ENCODE peak calls at places on chromosomes 11 and 22, in seven cellular contexts. T, O, D, E, N, S and H are unnamed samples.

GRCh38 chr11:93843906-93844305 is 6.5 kb downstream of the VSTM5 start:
- DNase-seq in T (no peak), O (no peak), D (no peak), E (no peak), N (no peak), S (no peak), H (no peak)

GRCh38 chr22:33024626-33025025 is 33.6 kb downstream of the SYN3 start:
- DNase-seq in T (no peak), O (no peak), D (no peak), E (no peak), N (no peak), S (no peak), H (no peak)

GRCh38 chr11:95359756-95360155 is 128.8 kb upstream of the SESN3 start:
- DNase-seq in T (no peak), O (no peak), D (no peak), E (no peak), N (no peak), S (no peak), H (no peak)

GRCh38 chr22:20130319-20130718 is 1.3 kb upstream of the ZDHHC8 start:
- DNase-seq in T (no peak), O (peak), D (no peak), E (no peak), N (no peak), S (no peak), H (no peak)

GRCh38 chr11:68321293-68322030 is 9.1 kb downstream of the LRP5 start:
- DNase-seq in T (no peak), O (no peak), D (no peak), E (no peak), N (no peak), S (no peak), H (no peak)

GRCh38 chr11:3174387-3174786 is 9.3 kb upstream of the OSBPL5 start:
- DNase-seq in T (no peak), O (no peak), D (no peak), E (no peak), N (no peak), S (no peak), H (no peak)

GRCh38 chr22:33706100-33706499 is 214.2 kb downstream of the LARGE1 start:
- DNase-seq in T (no peak), O (no peak), D (no peak), E (no peak), N (no peak), S (no peak), H (no peak)

GRCh38 chr22:40534379-40535188 is 101.9 kb downstream of the MRTFA start:
- DNase-seq in T (no peak), O (peak), D (no peak), E (no peak), N (no peak), S (no peak), H (no peak)

GRCh38 chr11:112520293-112520692 is 259.6 kb upstream of the PLET1 start:
- DNase-seq in T (no peak), O (peak), D (no peak), E (no peak), N (no peak), S (no peak), H (no peak)

GRCh38 chr11:113579292-113579940 is 104.2 kb upstream of the DRD2 start:
- DNase-seq in T (no peak), O (no peak), D (no peak), E (no peak), N (no peak), S (no peak), H (no peak)

GRCh38 chr11:65224939-65225283 is 36.9 kb upstream of the POLA2 start:
- DNase-seq in T (no peak), O (no peak), D (peak), E (no peak), N (no peak), S (no peak), H (no peak)

GRCh38 chr22:31616315-31616980 is 45.6 kb downstream of the PISD start:
- DNase-seq in T (no peak), O (no peak), D (no peak), E (no peak), N (no peak), S (no peak), H (no peak)

GRCh38 chr11:96016978-96017502 is 93.1 kb upstream of the MTMR2 start:
- DNase-seq in T (no peak), O (no peak), D (no peak), E (no peak), N (no peak), S (no peak), H (no peak)

GRCh38 chr11:77019976-77020591 is 14.1 kb upstream of the B3GNT6 start:
- DNase-seq in T (no peak), O (no peak), D (no peak), E (no peak), N (no peak), S (no peak), H (no peak)

GRCh38 chr11:61460474-61460881 is 30.6 kb downstream of the SDHAF2 start:
- DNase-seq in T (no peak), O (no peak), D (no peak), E (no peak), N (no peak), S (peak), H (no peak)

GRCh38 chr11:113305440-113306336 is 8.7 kb upstream of the TTC12 start:
- DNase-seq in T (peak), O (peak), D (peak), E (peak), N (peak), S (peak), H (no peak)

GRCh38 chr22:48782817-48783511 is 1044.7 kb downstream of the BRD1 start:
- DNase-seq in T (no peak), O (no peak), D (no peak), E (no peak), N (no peak), S (no peak), H (no peak)

GRCh38 chr11:68263444-68264035 is 8.2 kb downstream of the C11orf24 start:
- DNase-seq in T (no peak), O (no peak), D (no peak), E (no peak), N (no peak), S (no peak), H (no peak)

GRCh38 chr11:86438685-86439084 is 64.0 kb downstream of the CCDC81 start:
- DNase-seq in T (no peak), O (no peak), D (no peak), E (no peak), N (no peak), S (no peak), H (no peak)

GRCh38 chr11:29448246-29448877 is 568.5 kb downstream of the KCNA4 start:
- DNase-seq in T (no peak), O (no peak), D (no peak), E (no peak), N (no peak), S (no peak), H (no peak)

GRCh38 chr11:90134420-90135003 is at the start of gene NAALAD2:
- DNase-seq in T (no peak), O (no peak), D (no peak), E (no peak), N (no peak), S (peak), H (no peak)